ENCODE peak calls at places on chromosomes 7 and 10, in nine cellular contexts. J is type B pancreatic cell; L is keratinocyte; X is activated CD8-positive, alpha-beta memory T cell treated with anti-CD3 and anti-CD28 coated beads, Interleukin-2, amount 50 U/mL, for 48 hours; O is NCI-H1930; Q is Kasumi-1; D is activated naive CD4-positive, alpha-beta T cell; W is SJSA1; F is GM18507. C is an unnamed sample.

GRCh38 chr10:72729528-72729927 is 37.6 kb downstream of the MCU start:
- DNase-seq in F (peak; percentile 8), W (no peak), D (no peak), X (no peak), J (no peak), L (no peak), Q (no peak), O (no peak), C (no peak)

GRCh38 chr10:79129361-79129997 is 60.7 kb downstream of the ZMIZ1 start:
- DNase-seq in D (no peak), W (peak; percentile 70), L (no peak), Q (peak; percentile 70), J (peak; percentile 78), O (no peak), F (no peak), X (no peak), C (no peak)

GRCh38 chr10:93245772-93246171 is 172.1 kb downstream of the CYP26A1 start:
- DNase-seq in J (no peak), W (no peak), L (no peak), X (no peak), D (no peak), Q (peak; percentile 9), O (no peak), F (no peak), C (no peak)

GRCh38 chr10:49679480-49679893 is at the start of gene C10orf53:
- DNase-seq in W (no peak), D (no peak), Q (no peak), O (peak; percentile 51), X (peak; percentile 62), F (no peak), L (no peak), J (peak; percentile 76), C (no peak)

GRCh38 chr10:59508296-59508695 is 145.9 kb upstream of the FAM13C start:
- DNase-seq in J (no peak), O (no peak), W (no peak), F (no peak), D (no peak), L (no peak), X (no peak), Q (no peak), C (no peak)

GRCh38 chr10:21499580-21499909 is 25.9 kb downstream of the SKIDA1 start:
- DNase-seq in O (no peak), Q (no peak), L (no peak), D (no peak), X (no peak), F (no peak), J (no peak), W (no peak), C (no peak)

GRCh38 chr10:104937528-104937927 is 296.4 kb downstream of the SORCS3 start:
- DNase-seq in O (no peak), J (no peak), D (no peak), L (peak; percentile 2), W (no peak), X (no peak), Q (no peak), F (no peak), C (no peak)

GRCh38 chr10:32963102-32963501 is 5.1 kb upstream of the ITGB1 start:
- DNase-seq in L (no peak), D (no peak), X (no peak), O (no peak), W (no peak), F (no peak), J (no peak), Q (no peak), C (no peak)

GRCh38 chr7:55148571-55148970 is 129.8 kb downstream of the EGFR start:
- DNase-seq in J (no peak), F (no peak), O (no peak), X (no peak), Q (no peak), W (no peak), D (no peak), L (no peak), C (no peak)

GRCh38 chr10:30434273-30435067 is 486 bp downstream of the MAP3K8 start:
- DNase-seq in W (peak; percentile 64), Q (peak; percentile 93), F (no peak), X (peak; percentile 83), J (peak; percentile 77), D (peak; percentile 8), O (no peak), L (no peak), C (peak; percentile 49)

GRCh38 chr10:51675088-51675487 is 24.3 kb downstream of the CSTF2T start:
- DNase-seq in O (no peak), D (no peak), L (no peak), W (no peak), F (no peak), J (no peak), Q (no peak), X (no peak), C (no peak)

GRCh38 chr10:70662362-70663220 is 9.7 kb upstream of the ADAMTS14 start:
- DNase-seq in O (no peak), D (no peak), J (no peak), F (no peak), X (peak; percentile 29), L (no peak), W (peak; percentile 79), Q (no peak), C (no peak)

GRCh38 chr10:91170418-91170817 is 50.0 kb upstream of the PCGF5 start:
- DNase-seq in L (no peak), X (no peak), O (no peak), J (no peak), Q (no peak), F (no peak), W (no peak), D (no peak), C (no peak)

GRCh38 chr7:112097524-112097923 is 108.7 kb downstream of the DOCK4 start:
- DNase-seq in L (no peak), F (no peak), O (no peak), X (no peak), D (no peak), Q (no peak), J (no peak), W (no peak), C (no peak)

GRCh38 chr7:146701166-146701565 is 584.6 kb downstream of the CNTNAP2 start:
- DNase-seq in D (no peak), L (no peak), O (peak; percentile 59), X (no peak), W (no peak), F (no peak), Q (no peak), J (no peak), C (no peak)

GRCh38 chr10:80457554-80458262 is 3.6 kb downstream of the TSPAN14 start:
- DNase-seq in W (no peak), D (no peak), J (no peak), L (no peak), Q (no peak), F (no peak), O (no peak), X (no peak), C (no peak)

GRCh38 chr7:4731803-4732202 is 43.6 kb upstream of the AP5Z1 start:
- DNase-seq in W (no peak), O (no peak), Q (no peak), J (no peak), F (no peak), L (no peak), X (no peak), D (no peak), C (no peak)

GRCh38 chr7:151869457-151869856 is 7.5 kb downstream of the PRKAG2 start:
- DNase-seq in L (no peak), D (no peak), X (no peak), Q (no peak), J (no peak), F (no peak), O (no peak), W (no peak), C (no peak)

GRCh38 chr7:2099036-2099957 is 133.4 kb downstream of the MAD1L1 start:
- DNase-seq in X (no peak), J (no peak), L (no peak), F (peak; percentile 23), D (no peak), O (no peak), W (no peak), Q (peak; percentile 53), C (no peak)

GRCh38 chr7:116259156-116259555 is 48.8 kb downstream of the TES start:
- DNase-seq in X (no peak), D (no peak), L (no peak), J (no peak), Q (no peak), W (no peak), F (no peak), O (no peak), C (no peak)

C was measured in esophagus squamous epithelium.